ENCODE peak calls at places on chromosomes 5 and 9, in four cellular contexts. One of them, this sample, is unnamed.

GRCh38 chr5:56323505-56323904 is 90.4 kb upstream of the ANKRD55 start:
- DNase-seq in H1: no peak
- DNase-seq in K562: no peak
- DNase-seq in HepG2: peak
- DNase-seq in this sample: no peak

GRCh38 chr5:865168-865521 is 14.4 kb upstream of the ZDHHC11 start:
- DNase-seq in H1: no peak
- DNase-seq in K562: no peak
- DNase-seq in HepG2: no peak
- DNase-seq in this sample: no peak

GRCh38 chr9:77864096-77864889 is 167.3 kb downstream of the GNAQ start:
- DNase-seq in H1: no peak
- DNase-seq in K562: no peak
- DNase-seq in HepG2: no peak
- DNase-seq in this sample: no peak

GRCh38 chr9:72477862-72478564 is 43.4 kb upstream of the TMC1 start:
- DNase-seq in H1: peak
- DNase-seq in K562: peak
- DNase-seq in HepG2: peak
- DNase-seq in this sample: no peak

GRCh38 chr9:78919701-78920100 is 622.8 kb downstream of the PSAT1 start:
- DNase-seq in H1: no peak
- DNase-seq in K562: no peak
- DNase-seq in HepG2: no peak
- DNase-seq in this sample: no peak

GRCh38 chr5:10828241-10828640 is 67.2 kb upstream of the DAP start:
- DNase-seq in H1: no peak
- DNase-seq in K562: no peak
- DNase-seq in HepG2: no peak
- DNase-seq in this sample: no peak

GRCh38 chr9:28264368-28264767 is 691.1 kb upstream of the C9orf72 start:
- DNase-seq in H1: no peak
- DNase-seq in K562: no peak
- DNase-seq in HepG2: no peak
- DNase-seq in this sample: no peak

GRCh38 chr5:134813407-134813806 is 32.4 kb upstream of the C5orf24 start:
- DNase-seq in H1: no peak
- DNase-seq in K562: no peak
- DNase-seq in HepG2: no peak
- DNase-seq in this sample: peak

GRCh38 chr9:108961151-108961550 is 27.0 kb downstream of the ABITRAM start:
- DNase-seq in H1: no peak
- DNase-seq in K562: no peak
- DNase-seq in HepG2: no peak
- DNase-seq in this sample: no peak

GRCh38 chr5:176995896-176996767 is 10.4 kb downstream of the UIMC1 start:
- DNase-seq in H1: no peak
- DNase-seq in K562: no peak
- DNase-seq in HepG2: no peak
- DNase-seq in this sample: peak

GRCh38 chr5:113081091-113081490 is 104.5 kb downstream of the DCP2 start:
- DNase-seq in H1: no peak
- DNase-seq in K562: no peak
- DNase-seq in HepG2: no peak
- DNase-seq in this sample: no peak

GRCh38 chr9:114098021-114098659 is 952 bp downstream of the KIF12 start:
- DNase-seq in H1: no peak
- DNase-seq in K562: peak
- DNase-seq in HepG2: no peak
- DNase-seq in this sample: no peak

GRCh38 chr9:133334161-133334560 is 1.8 kb downstream of the SURF6 start:
- DNase-seq in H1: peak
- DNase-seq in K562: no peak
- DNase-seq in HepG2: no peak
- DNase-seq in this sample: no peak

GRCh38 chr9:117046666-117047327 is 359.7 kb downstream of the TRIM32 start:
- DNase-seq in H1: no peak
- DNase-seq in K562: no peak
- DNase-seq in HepG2: no peak
- DNase-seq in this sample: peak

GRCh38 chr5:148309746-148310145 is 2.5 kb upstream of the SPINK7 start:
- DNase-seq in H1: no peak
- DNase-seq in K562: no peak
- DNase-seq in HepG2: no peak
- DNase-seq in this sample: no peak

GRCh38 chr9:117413346-117414219 is 1.3 kb downstream of the ASTN2 start:
- DNase-seq in H1: no peak
- DNase-seq in K562: no peak
- DNase-seq in HepG2: no peak
- DNase-seq in this sample: no peak

GRCh38 chr9:101635473-101635872 is 40.7 kb upstream of the PPP3R2 start:
- DNase-seq in H1: no peak
- DNase-seq in K562: no peak
- DNase-seq in HepG2: no peak
- DNase-seq in this sample: no peak

GRCh38 chr5:142871880-142872200 is 101.7 kb downstream of the ARHGAP26 start:
- DNase-seq in H1: no peak
- DNase-seq in K562: no peak
- DNase-seq in HepG2: no peak
- DNase-seq in this sample: no peak

GRCh38 chr9:15834541-15834940 is 281.7 kb downstream of the CCDC171 start:
- DNase-seq in H1: no peak
- DNase-seq in K562: no peak
- DNase-seq in HepG2: no peak
- DNase-seq in this sample: no peak

GRCh38 chr5:40037703-40038102 is 612.9 kb upstream of the DAB2 start:
- DNase-seq in H1: no peak
- DNase-seq in K562: no peak
- DNase-seq in HepG2: no peak
- DNase-seq in this sample: no peak

GRCh38 chr9:36319806-36320205 is 61.6 kb upstream of the GNE start:
- DNase-seq in H1: no peak
- DNase-seq in K562: no peak
- DNase-seq in HepG2: peak
- DNase-seq in this sample: no peak

GRCh38 chr5:133423618-133424282 is 188.6 kb downstream of the FSTL4 start:
- DNase-seq in H1: peak
- DNase-seq in K562: peak
- DNase-seq in HepG2: peak
- DNase-seq in this sample: peak

GRCh38 chr5:113123563-113123962 is 147.0 kb downstream of the DCP2 start:
- DNase-seq in H1: no peak
- DNase-seq in K562: no peak
- DNase-seq in HepG2: peak
- DNase-seq in this sample: no peak

GRCh38 chr5:168317521-168318147 is 26.2 kb downstream of the WWC1 start:
- DNase-seq in H1: no peak
- DNase-seq in K562: peak
- DNase-seq in HepG2: peak
- DNase-seq in this sample: no peak

GRCh38 chr5:160287378-160288051 is 24.8 kb downstream of the CCNJL start:
- DNase-seq in H1: peak
- DNase-seq in K562: no peak
- DNase-seq in HepG2: peak
- DNase-seq in this sample: no peak

GRCh38 chr5:96254980-96255681 is 177.9 kb downstream of the PCSK1 start:
- DNase-seq in H1: no peak
- DNase-seq in K562: no peak
- DNase-seq in HepG2: no peak
- DNase-seq in this sample: no peak

GRCh38 chr5:175694371-175695160 is 36.7 kb downstream of the HRH2 start:
- DNase-seq in H1: no peak
- DNase-seq in K562: no peak
- DNase-seq in HepG2: no peak
- DNase-seq in this sample: no peak

GRCh38 chr9:115254217-115254616 is 136.3 kb upstream of the TNC start:
- DNase-seq in H1: no peak
- DNase-seq in K562: no peak
- DNase-seq in HepG2: no peak
- DNase-seq in this sample: no peak

GRCh38 chr9:88988796-88989641 is 2.2 kb upstream of the S1PR3 start:
- DNase-seq in H1: no peak
- DNase-seq in K562: no peak
- DNase-seq in HepG2: no peak
- DNase-seq in this sample: no peak

GRCh38 chr5:124909734-124910133 is 163.3 kb upstream of the ZNF608 start:
- DNase-seq in H1: no peak
- DNase-seq in K562: no peak
- DNase-seq in HepG2: no peak
- DNase-seq in this sample: no peak

GRCh38 chr5:9069650-9070049 is 476.2 kb downstream of the SEMA5A start:
- DNase-seq in H1: no peak
- DNase-seq in K562: no peak
- DNase-seq in HepG2: no peak
- DNase-seq in this sample: no peak

GRCh38 chr5:93062548-93062947 is 518.5 kb downstream of the NR2F1-AS1 start:
- DNase-seq in H1: no peak
- DNase-seq in K562: no peak
- DNase-seq in HepG2: no peak
- DNase-seq in this sample: no peak

DNA sequence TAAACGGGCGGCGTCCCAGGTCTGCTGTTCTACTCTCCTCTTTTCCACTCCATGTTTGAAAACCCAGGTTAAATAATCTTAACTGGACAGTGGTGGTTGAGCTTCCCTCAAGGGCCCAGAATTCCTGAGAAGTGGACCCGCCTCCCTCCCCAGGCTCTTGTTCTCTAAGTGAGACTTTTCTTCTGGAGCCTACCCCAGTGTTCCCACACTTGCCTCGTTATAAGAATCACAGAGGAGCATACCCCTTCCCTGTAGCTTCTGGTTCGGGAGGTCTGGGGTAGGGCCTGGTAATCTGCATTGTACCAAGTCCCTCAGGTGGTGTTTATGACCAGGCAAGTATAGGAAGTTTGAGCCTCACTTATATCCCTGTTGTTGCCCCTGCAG is 12.0 kb downstream of the PSD2 start:
- DNase-seq in H1: no peak
- DNase-seq in K562: no peak
- DNase-seq in HepG2: no peak
- DNase-seq in this sample: no peak
- TF ChIP-seq ZNF274 in H1: no peak
- TF ChIP-seq ZNF274 in K562: no peak
- TF ChIP-seq ZNF274 in HepG2: no peak
- TF ChIP-seq ZNF274 in this sample: no peak

DNA sequence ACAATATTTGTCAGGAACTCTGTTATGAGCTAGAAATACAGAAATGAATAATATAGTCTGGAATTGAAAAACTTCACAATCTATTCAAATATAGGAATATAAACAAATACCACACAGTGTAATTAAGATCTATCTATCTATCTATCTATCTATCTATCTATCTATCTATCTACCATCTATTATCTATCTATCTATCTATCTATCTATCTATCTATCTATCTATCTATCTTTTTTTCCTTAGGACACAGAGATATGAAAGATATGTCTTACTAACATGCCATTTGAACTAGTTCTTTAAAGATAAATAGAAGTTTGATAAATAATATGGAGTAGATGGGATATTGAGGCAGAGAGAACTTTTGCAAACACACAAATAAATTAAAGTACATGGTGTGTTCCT is 357.8 kb downstream of the PARP8 start:
- DNase-seq in H1: no peak
- DNase-seq in K562: no peak
- DNase-seq in HepG2: no peak
- DNase-seq in this sample: no peak
- TF ChIP-seq TAF1 in H1: no peak
- TF ChIP-seq TAF1 in K562: no peak
- TF ChIP-seq TAF1 in HepG2: no peak
- TF ChIP-seq TAF1 in this sample: no peak

GRCh38 chr5:128052764-128053163 is 30.8 kb upstream of the SLC12A2 start:
- DNase-seq in H1: no peak
- DNase-seq in K562: no peak
- DNase-seq in HepG2: no peak
- DNase-seq in this sample: no peak

DNA sequence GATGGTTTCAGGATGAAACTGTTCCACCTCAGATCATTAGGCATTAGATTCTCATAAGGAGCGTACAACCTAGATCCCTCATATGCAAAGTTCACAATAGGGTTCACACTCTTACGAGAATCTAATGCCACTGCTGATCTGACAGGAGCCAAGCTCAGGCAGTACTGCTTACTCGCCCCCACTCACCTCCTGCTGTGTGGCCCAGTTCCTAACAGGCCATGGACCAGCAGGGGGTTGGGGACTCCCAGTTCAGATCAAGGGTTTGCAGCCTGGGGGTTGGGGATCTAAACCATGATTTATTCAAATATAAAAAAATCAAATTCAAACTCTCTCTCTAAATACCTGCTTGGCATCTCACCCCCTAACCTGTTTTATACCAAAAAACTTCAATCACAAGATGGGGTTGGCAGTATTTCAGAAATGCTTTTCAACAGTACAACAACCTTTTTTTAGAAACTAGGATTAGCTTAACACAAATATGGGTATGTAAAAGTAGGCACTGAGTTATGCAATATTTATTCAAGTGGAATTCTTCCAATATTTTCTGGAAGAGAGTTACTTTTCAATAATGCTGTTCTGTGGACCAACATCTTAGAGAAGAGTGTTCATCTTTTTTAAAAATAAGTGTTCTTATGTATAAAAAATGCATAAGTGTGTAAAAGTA is 30.1 kb upstream of the SLC12A2 start:
- DNase-seq in H1: no peak
- DNase-seq in K562: no peak
- DNase-seq in HepG2: peak
- DNase-seq in this sample: no peak
- TF ChIP-seq ZNF274 in H1: no peak
- TF ChIP-seq ZNF274 in K562: no peak
- TF ChIP-seq ZNF274 in HepG2: no peak
- TF ChIP-seq ZNF274 in this sample: no peak

DNA sequence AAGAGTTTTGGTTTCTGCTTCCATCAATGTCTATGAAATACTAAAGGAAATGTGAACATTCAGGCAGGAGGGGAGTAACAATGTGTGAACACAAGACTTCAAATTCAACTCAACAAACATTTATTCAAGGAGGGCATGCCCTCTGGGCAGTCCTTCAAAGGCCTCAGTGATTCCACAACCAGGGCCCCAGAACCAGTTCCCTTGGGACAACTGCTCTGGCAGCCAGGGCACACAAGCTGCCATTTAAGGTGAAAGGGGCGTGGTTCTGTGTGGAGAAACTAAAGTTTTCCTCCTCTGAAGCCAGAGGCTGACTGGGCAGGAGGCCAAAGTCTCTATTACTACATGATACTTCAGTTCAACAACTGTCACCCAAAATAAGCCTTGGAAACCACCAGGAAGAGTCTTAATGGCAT is 3.2 kb downstream of the RBM18 start:
- DNase-seq in H1: no peak
- DNase-seq in K562: peak
- DNase-seq in HepG2: peak
- DNase-seq in this sample: no peak
- TF ChIP-seq TAF1 in H1: no peak
- TF ChIP-seq TAF1 in K562: no peak
- TF ChIP-seq TAF1 in HepG2: no peak
- TF ChIP-seq TAF1 in this sample: no peak